ENCODE peak calls at places on chromosomes 3 and 15, in six cellular contexts. X is lower lobe of right lung; K is H1; H is vagina; P is MM.1S; L is CD8-positive, alpha-beta memory T cell. N is an unnamed sample.

GRCh38 chr3:150627557-150627956 is 24.4 kb downstream of the SELENOT start:
- DNase-seq in L (no peak), H (no peak), K (no peak), X (no peak), P (no peak), N (no peak)

GRCh38 chr15:99092554-99093172 is 12.2 kb upstream of the SYNM start:
- DNase-seq in L (no peak), X (no peak), K (no peak), P (no peak), H (no peak), N (no peak)

GRCh38 chr3:83034806-83035703 is 1273.6 kb upstream of the GBE1 start:
- DNase-seq in H (no peak), P (no peak), X (peak), K (no peak), L (no peak), N (no peak)

GRCh38 chr15:35293353-35294130 is 208.4 kb upstream of the NANOGP8 start:
- DNase-seq in K (no peak), L (no peak), P (no peak), H (no peak), X (no peak), N (no peak)

GRCh38 chr3:150970665-150971327 is 1.7 kb downstream of the CLRN1 start:
- DNase-seq in X (no peak), H (no peak), P (no peak), K (no peak), L (no peak), N (no peak)

GRCh38 chr3:125357837-125358236 is 17.3 kb downstream of the ZNF148 start:
- DNase-seq in L (no peak), K (no peak), H (no peak), P (no peak), X (no peak), N (no peak)

GRCh38 chr3:185986201-185986600 is 48.4 kb upstream of the TRA2B start:
- DNase-seq in H (no peak), X (no peak), P (no peak), K (no peak), L (no peak), N (no peak)

GRCh38 chr3:45034612-45035252 is 8.6 kb downstream of the CLEC3B start:
- DNase-seq in L (no peak), H (no peak), P (peak), K (no peak), X (peak), N (peak)

GRCh38 chr15:66711260-66711659 is 9.2 kb downstream of the SMAD6 start:
- DNase-seq in P (no peak), K (no peak), L (no peak), H (no peak), X (no peak), N (no peak)

GRCh38 chr3:50266808-50267207 is 2.1 kb upstream of the SEMA3B start:
- DNase-seq in X (no peak), L (no peak), H (no peak), K (no peak), P (no peak), N (no peak)

GRCh38 chr3:19029837-19030835 is 118.2 kb upstream of the KCNH8 start:
- DNase-seq in P (no peak), H (no peak), K (no peak), X (no peak), L (no peak), N (no peak)

GRCh38 chr3:66104535-66104934 is 65.8 kb upstream of the MAGI1 start:
- DNase-seq in P (no peak), L (no peak), H (no peak), K (no peak), X (no peak), N (no peak)

GRCh38 chr3:43754316-43754715 is 63.6 kb downstream of the ABHD5 start:
- DNase-seq in H (no peak), P (no peak), X (no peak), L (no peak), K (no peak), N (no peak)

GRCh38 chr3:126816956-126817777 is 113.1 kb downstream of the CHCHD6 start:
- DNase-seq in K (no peak), H (no peak), X (no peak), P (peak), L (no peak), N (no peak)

GRCh38 chr3:133330043-133330442 is 69.8 kb upstream of the BFSP2 start:
- DNase-seq in K (no peak), L (no peak), H (no peak), X (no peak), P (no peak), N (no peak)

GRCh38 chr3:127061641-127062040 is 78.7 kb downstream of the PLXNA1 start:
- DNase-seq in X (no peak), L (no peak), K (no peak), H (no peak), P (no peak), N (no peak)

GRCh38 chr15:31571676-31572075 is 245.0 kb downstream of the KLF13 start:
- DNase-seq in P (no peak), X (no peak), H (no peak), L (no peak), K (no peak), N (no peak)

GRCh38 chr3:102069211-102069662 is 219.9 kb downstream of the NFKBIZ start:
- DNase-seq in H (no peak), L (no peak), K (no peak), P (no peak), X (no peak), N (no peak)

GRCh38 chr3:156837130-156837529 is 11.0 kb downstream of the LEKR1 start:
- DNase-seq in P (no peak), L (no peak), K (no peak), H (no peak), X (no peak), N (no peak)

GRCh38 chr3:185335799-185336198 is 27.1 kb upstream of the MAP3K13 start:
- DNase-seq in X (no peak), K (no peak), H (no peak), L (no peak), P (no peak), N (no peak)

GRCh38 chr3:76222115-76222652 is 436.8 kb upstream of the ZNF717 start:
- DNase-seq in X (no peak), H (no peak), K (no peak), P (no peak), L (no peak), N (no peak)

GRCh38 chr15:80480171-80480811 is 76.1 kb downstream of the ARNT2 start:
- DNase-seq in P (no peak), H (no peak), L (no peak), X (no peak), K (no peak), N (no peak)

GRCh38 chr15:42152196-42152920 is 4.1 kb downstream of the PLA2G4F start:
- DNase-seq in L (no peak), K (no peak), P (no peak), X (peak), H (no peak), N (peak)

GRCh38 chr15:35756588-35756987 is 210.6 kb upstream of the DPH6 start:
- DNase-seq in K (no peak), P (no peak), X (no peak), H (no peak), L (no peak), N (no peak)

GRCh38 chr3:143585720-143586456 is 262.4 kb downstream of the SLC9A9 start:
- DNase-seq in K (no peak), P (peak), H (no peak), X (no peak), L (no peak), N (no peak)

GRCh38 chr3:78872195-78872594 is 895.6 kb downstream of the ROBO1 start:
- DNase-seq in H (no peak), X (no peak), P (no peak), L (no peak), K (no peak), N (no peak)

GRCh38 chr15:59069430-59069829 is 35.5 kb upstream of the CCNB2 start:
- DNase-seq in H (no peak), X (no peak), L (no peak), P (no peak), K (no peak), N (no peak)

GRCh38 chr15:51751687-51752683 is 588 bp downstream of the TMOD2 start:
- DNase-seq in K (peak), X (peak), L (no peak), H (no peak), P (peak), N (peak)

GRCh38 chr15:98727115-98728040 is 79.0 kb downstream of the IGF1R start:
- DNase-seq in X (peak), L (no peak), K (peak), P (no peak), H (peak), N (peak)

GRCh38 chr15:34813446-34814190 is 18.3 kb upstream of the ACTC1 start:
- DNase-seq in K (no peak), X (no peak), P (no peak), H (no peak), L (no peak), N (no peak)

GRCh38 chr3:25384471-25384870 is 43.6 kb upstream of the RARB start:
- DNase-seq in X (no peak), H (no peak), P (no peak), K (no peak), L (no peak), N (no peak)

GRCh38 chr3:186268616-186269448 is 93.2 kb downstream of the DGKG start:
- DNase-seq in P (no peak), X (no peak), L (no peak), H (no peak), K (peak), N (no peak)

GRCh38 chr3:11386413-11387155 is 114.4 kb downstream of the ATG7 start:
- DNase-seq in K (no peak), P (no peak), H (no peak), L (no peak), X (no peak), N (no peak)

GRCh38 chr3:98793971-98794370 is 30.8 kb downstream of the ST3GAL6 start:
- DNase-seq in L (no peak), X (no peak), P (no peak), H (no peak), K (no peak), N (no peak)

GRCh38 chr3:11154953-11155325 is 646 bp downstream of the HRH1 start:
- DNase-seq in L (no peak), X (no peak), P (no peak), K (peak), H (no peak), N (no peak)

GRCh38 chr3:158748237-158748828 is 16.1 kb upstream of the RARRES1 start:
- DNase-seq in P (no peak), X (peak), L (no peak), H (peak), K (no peak), N (no peak)

GRCh38 chr3:132180337-132180791 is 136.8 kb upstream of the ACP3 start:
- DNase-seq in K (peak), X (no peak), L (no peak), H (no peak), P (peak), N (no peak)

DNA sequence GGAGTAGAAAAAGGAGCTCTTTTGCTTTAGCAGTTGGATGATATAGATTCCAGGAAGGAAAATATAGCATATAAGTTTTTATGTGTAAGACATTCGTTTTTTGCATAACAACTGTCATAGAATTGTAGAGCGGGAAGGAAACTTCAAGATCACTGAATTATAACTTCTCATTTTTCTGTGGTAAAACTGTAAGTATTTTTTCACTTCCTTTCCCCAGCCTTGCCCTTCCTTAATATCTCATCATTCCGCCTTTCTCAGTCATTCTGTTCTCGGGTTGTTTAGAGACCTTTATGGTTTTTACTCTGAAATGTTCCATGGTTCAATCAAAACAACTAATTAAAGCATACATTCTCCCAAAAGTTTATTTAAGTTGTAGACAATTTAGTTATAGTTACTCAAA is 1.1 kb downstream of the EAF2 start:
- DNase-seq in H (no peak), L (no peak), X (no peak), P (no peak), K (no peak), N (no peak)
- H3K4me3 ChIP-seq in H (no peak), L (peak), X (peak), P (peak), K (no peak), N (peak)

DNA sequence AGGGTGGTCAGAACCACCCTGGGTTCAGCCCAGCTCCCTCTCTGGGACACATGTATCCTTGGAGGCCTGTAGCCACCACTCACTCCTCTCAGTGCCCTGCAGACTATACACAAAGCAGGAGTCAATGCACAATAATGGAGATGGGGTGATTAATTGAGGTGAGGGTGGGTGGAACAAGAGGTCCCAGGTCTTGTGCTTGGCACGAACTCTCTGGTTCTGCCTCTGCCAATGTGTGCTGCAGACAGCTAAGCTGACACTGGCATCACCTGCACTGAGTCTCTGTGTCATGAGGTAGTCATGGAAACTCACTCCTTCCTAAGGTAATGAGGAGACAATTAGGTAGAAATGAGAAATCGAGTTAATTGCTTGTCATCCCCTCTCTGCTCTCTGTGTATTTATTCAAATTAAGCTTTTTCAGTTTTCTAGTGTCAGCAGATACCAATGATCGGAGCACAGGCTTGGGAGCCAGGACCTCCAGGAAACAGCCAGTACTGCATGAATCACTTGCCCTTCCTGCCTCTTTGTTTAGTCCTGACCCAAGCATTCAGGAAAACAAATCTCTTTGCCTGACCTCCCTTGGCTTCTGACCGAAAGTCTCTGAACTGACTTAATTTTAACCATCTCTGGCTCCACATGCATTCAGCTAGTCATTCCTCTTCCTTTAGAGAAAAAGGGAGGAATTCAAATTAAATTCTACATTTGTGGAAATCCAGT is 56.7 kb downstream of the DRD3 start:
- DNase-seq in P (no peak), H (no peak), X (no peak), L (no peak), K (no peak), N (no peak)
- H3K27ac ChIP-seq in P (no peak), H (peak), X (peak), L (no peak), K (no peak), N (no peak)

GRCh38 chr15:92812271-92812670 is 87.9 kb upstream of the CHD2 start:
- DNase-seq in P (no peak), X (no peak), H (no peak), L (no peak), K (no peak), N (no peak)
- H3K4me3 ChIP-seq in P (no peak), X (peak), H (no peak), L (no peak), K (no peak), N (peak)

GRCh38 chr3:128415773-128416577 is 50.7 kb downstream of the DNAJB8 start:
- DNase-seq in K (no peak), P (no peak), L (no peak), X (no peak), H (no peak), N (no peak)
- H3K27ac ChIP-seq in K (no peak), P (no peak), L (peak), X (no peak), H (no peak), N (no peak)

GRCh38 chr3:46812237-46812791 is 50.9 kb downstream of the MYL3 start:
- DNase-seq in K (peak), L (peak), H (no peak), P (peak), X (peak), N (peak)

DNA sequence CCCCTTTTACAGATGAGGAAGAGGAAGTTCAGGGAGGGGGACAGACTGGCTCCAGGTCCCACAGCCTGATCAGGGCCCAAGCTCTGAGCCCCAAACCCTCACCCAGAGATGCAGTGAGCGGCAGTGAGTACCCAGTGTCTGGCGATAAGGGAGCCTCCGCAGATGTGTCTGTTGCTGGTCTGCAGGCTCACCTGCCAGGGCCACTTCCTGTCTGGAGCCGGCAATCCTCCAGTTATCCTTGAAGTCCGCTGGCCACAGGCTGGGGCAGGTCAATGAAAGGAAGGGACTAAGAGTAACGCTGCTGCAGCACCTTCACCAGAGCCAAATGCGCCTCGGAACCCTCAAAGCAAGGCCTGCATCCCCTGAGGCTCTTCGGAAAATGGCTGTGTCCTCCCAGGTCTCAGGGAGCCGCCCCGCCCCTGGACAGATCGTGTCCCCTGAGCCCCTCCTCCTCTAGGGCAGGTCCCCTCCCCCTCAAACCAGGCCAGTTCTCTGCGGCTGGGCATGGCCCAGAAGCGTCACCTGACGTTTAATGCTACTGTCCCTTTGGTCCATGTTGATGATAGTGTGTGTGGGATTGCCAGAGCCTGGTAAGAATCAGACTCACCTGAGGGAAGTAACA is 51.5 kb downstream of the MYL3 start:
- DNase-seq in H (no peak), X (peak), L (no peak), K (peak), P (no peak), N (peak)
- H3K4me3 ChIP-seq in H (peak), X (peak), L (no peak), K (peak), P (no peak), N (peak)

DNA sequence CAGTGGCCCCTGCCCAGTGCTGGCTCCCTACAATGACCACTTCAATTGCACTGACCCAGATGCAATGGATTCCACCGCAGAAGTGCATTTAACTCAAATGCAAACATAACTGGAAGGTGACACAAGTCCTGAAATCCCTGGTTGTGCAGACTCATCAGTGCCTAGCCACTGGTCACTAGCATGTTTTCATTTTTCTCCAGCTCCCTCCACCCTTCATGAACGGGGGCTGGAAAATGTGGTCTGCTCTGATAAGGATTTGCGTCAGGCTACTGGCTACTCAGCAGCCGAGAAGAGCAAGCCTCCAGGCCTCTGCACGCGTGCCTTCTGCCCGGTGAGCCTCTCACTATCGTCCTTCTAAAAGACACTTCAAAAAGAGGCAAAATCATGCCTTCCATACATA is 27.4 kb upstream of the FURIN start:
- DNase-seq in H (no peak), L (no peak), K (no peak), X (no peak), P (no peak), N (no peak)
- H3K27ac ChIP-seq in H (no peak), L (peak), K (peak), X (no peak), P (no peak), N (no peak)

DNA sequence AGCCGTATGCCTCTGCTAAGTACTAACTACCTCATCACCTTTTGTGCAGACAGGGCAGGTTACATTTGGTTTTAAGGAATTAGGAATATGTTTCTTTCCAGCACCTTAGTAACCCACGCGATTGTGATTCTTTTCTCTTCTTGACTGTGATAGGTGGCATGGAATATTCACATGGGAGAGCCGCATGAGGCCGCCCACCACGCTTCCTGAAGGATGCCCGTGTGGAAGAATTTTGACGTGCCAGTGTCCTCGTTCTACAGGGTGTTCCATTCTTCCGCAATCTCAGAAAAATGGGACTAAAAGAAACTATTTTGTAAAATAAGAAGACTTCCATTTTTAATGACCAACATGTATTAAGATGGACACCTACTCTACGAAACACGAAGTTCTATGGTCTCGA is 16.3 kb downstream of the B3GNT5 start:
- DNase-seq in K (no peak), H (no peak), P (no peak), X (no peak), L (no peak), N (no peak)
- H3K4me3 ChIP-seq in K (no peak), H (no peak), P (no peak), X (no peak), L (no peak), N (no peak)

N was measured in pancreas.